ENCODE peak calls at places on chromosomes 6 and 20, in five cellular contexts. N is GM10248, O is activated B cell treated with CpG ODN at 0.5 μM for 24 hours, Q is cardiac muscle cell, J is hepatocyte. R is an unnamed sample.

GRCh38 chr6:112330071-112330876 is 16.9 kb upstream of the RFPL4B start:
- DNase-seq in N (no peak), O (no peak), Q (peak), J (no peak), R (no peak)

GRCh38 chr20:41247523-41248370 is 69.8 kb downstream of the ZHX3 start:
- DNase-seq in N (no peak), O (no peak), Q (no peak), J (no peak), R (no peak)

GRCh38 chr6:51467231-51467952 is 620.0 kb downstream of the PKHD1 start:
- DNase-seq in N (no peak), O (no peak), Q (no peak), J (no peak), R (no peak)

GRCh38 chr6:42441661-42442081 is 10.1 kb downstream of the TRERF1 start:
- DNase-seq in N (no peak), O (no peak), Q (no peak), J (peak), R (no peak)

GRCh38 chr6:116451916-116452315 is 9.3 kb upstream of the CALHM6 start:
- DNase-seq in N (no peak), O (no peak), Q (no peak), J (no peak), R (no peak)

GRCh38 chr6:16762547-16763477 is 1.6 kb upstream of the ATXN1 start:
- DNase-seq in N (peak), O (peak), Q (peak), J (peak), R (no peak)

GRCh38 chr6:116971959-116972358 is 94.9 kb downstream of the RFX6 start:
- DNase-seq in N (peak), O (no peak), Q (peak), J (peak), R (no peak)

GRCh38 chr6:89536230-89536629 is 102.3 kb downstream of the LYRM2 start:
- DNase-seq in N (no peak), O (no peak), Q (no peak), J (no peak), R (no peak)

GRCh38 chr20:11234181-11234969 is 560.6 kb upstream of the JAG1 start:
- DNase-seq in N (peak), O (no peak), Q (no peak), J (no peak), R (no peak)

GRCh38 chr20:61340157-61340556 is 88.1 kb downstream of the CDH4 start:
- DNase-seq in N (no peak), O (no peak), Q (no peak), J (no peak), R (no peak)

GRCh38 chr20:1375515-1375914 is 17.3 kb downstream of the FKBP1A start:
- DNase-seq in N (no peak), O (no peak), Q (peak), J (no peak), R (no peak)

DNA sequence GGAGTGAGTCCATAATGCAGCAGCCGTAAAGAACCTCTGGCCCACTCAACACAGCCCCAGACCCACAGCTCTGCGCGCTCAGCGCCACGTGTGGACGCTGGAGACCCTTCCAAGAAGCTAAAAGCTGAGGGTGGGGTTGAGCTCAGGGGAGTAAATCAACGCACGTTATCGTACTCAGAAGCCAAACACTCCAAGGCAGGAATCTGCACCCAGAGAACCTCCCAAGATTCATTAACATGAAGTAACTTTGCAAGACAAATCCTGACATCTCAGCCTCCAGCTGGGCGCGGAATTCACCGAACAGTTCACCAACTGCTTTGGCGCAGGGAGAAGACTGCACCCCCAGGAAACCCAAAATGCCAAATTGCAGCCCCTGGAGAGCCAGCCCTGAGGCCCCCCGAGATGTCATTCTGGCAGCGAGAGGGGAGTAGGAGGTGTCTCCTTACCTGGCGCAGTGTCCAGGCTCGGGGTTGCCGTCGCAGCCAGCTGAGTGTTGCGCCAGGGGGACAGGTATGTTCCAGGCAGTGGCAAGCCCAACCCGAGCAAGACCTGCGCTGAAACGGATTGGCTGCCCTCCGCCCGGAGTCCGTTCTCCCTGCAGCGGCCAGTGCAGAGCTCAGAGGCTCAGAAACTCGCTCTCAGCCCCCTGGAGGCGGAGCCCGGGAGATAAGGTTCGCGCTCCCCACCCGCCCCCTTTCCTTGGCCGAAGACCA is at the start of gene COL21A1:
- DNase-seq in N (no peak), O (no peak), Q (peak), J (peak), R (peak)
- TF ChIP-seq CTCF in N (no peak), O (no peak), Q (peak), J (peak), R (peak)

GRCh38 chr6:139508023-139508422 is 133.6 kb upstream of the CITED2 start:
- DNase-seq in N (no peak), O (no peak), Q (peak), J (no peak), R (no peak)
- TF ChIP-seq CTCF in N (no peak), O (no peak), Q (no peak), J (no peak), R (no peak)

DNA sequence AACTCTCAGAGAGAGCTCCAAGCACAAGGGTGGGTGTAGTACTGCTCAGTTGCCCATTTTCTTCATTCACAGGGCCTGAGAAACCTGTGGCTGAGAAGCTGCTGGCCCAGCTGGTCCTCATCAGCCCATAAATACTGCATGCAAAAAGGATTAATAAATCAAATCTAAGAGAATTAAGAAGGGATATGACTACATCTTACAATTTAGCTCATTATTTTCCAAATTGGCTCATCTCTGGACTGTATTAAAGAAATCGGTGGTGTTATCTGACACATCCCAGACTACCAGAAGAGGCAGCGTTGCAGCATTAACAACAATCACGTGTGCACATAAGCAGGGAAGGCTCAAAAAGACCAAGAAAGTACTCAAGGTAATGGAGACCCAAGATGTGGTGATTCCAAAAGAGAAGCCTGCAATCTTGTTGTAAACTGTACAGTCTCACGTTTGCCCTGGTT is 90.7 kb downstream of the CD24 start:
- DNase-seq in N (no peak), O (no peak), Q (no peak), J (peak), R (no peak)
- TF ChIP-seq CTCF in N (no peak), O (no peak), Q (no peak), J (peak), R (peak)

DNA sequence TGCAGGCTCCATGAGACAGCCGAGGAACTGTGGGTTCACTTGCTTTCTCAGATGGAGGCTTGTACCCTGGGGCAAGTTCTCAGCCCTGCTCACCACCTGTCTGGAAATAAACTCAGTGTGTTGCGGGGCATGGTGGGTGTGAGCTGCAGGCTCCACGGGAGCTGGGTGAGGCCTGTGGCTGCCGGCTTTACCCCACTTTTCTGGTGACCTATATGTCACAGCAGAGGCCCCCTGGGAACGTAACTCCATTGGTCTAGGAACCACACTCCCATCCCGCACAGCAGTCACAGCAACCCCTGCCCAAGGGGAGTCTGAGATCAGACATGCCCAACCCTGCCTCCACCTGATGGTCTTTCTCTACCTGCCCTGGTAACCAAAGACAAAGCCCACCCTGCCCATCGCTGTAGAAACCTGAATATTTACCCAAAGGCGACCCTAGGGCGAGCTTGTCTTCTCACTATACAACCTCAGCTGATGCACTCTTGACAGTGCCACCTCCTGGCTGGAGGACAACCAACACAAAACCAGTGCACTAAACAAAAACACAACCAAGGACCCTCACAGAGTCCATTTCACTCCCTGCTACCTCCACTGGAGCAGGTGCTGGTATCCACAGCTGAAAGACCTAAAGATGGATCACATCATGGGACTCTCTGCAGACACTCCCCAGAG is 174.3 kb downstream of the PDE10A start:
- DNase-seq in N (no peak), O (no peak), Q (no peak), J (no peak), R (no peak)
- TF ChIP-seq CTCF in N (no peak), O (no peak), Q (no peak), J (no peak), R (no peak)

GRCh38 chr6:138987299-138987642 is 782 bp downstream of the REPS1 start:
- DNase-seq in N (no peak), O (no peak), Q (no peak), J (no peak), R (no peak)

GRCh38 chr6:138989098-138989983 is 1.3 kb upstream of the REPS1 start:
- DNase-seq in N (no peak), O (no peak), Q (no peak), J (no peak), R (no peak)

GRCh38 chr6:138986578-138986977 is 1.5 kb downstream of the REPS1 start:
- DNase-seq in N (no peak), O (no peak), Q (peak), J (no peak), R (no peak)

GRCh38 chr6:138987643-138988468 is at the start of gene REPS1:
- DNase-seq in N (peak), O (peak), Q (peak), J (peak), R (peak)

DNA sequence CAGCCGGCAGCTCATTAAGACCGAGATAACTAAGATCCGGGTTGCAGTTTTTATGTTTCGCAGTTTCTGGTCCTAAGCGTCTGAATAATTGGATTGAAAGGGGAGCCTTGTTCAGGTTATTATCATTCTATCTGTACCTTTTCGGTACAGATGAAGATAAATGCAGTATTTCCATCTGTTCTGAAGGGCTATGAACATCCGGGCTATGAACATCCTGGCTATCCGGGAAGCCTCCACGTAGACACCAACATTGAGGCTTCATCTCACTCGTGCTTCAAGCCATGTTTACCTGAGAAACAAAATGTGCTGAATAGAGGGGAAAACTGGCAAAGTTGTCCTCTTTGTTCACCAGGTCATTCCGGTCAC is 399 bp upstream of the REPS1 start:
- DNase-seq in N (no peak), O (no peak), Q (no peak), J (no peak), R (no peak)
- TF ChIP-seq CTCF in N (no peak), O (peak), Q (no peak), J (no peak), R (no peak)

GRCh38 chr6:29753309-29753644 is 30.0 kb downstream of the HLA-F start:
- DNase-seq in N (no peak), O (no peak), Q (no peak), J (no peak), R (no peak)
- TF ChIP-seq CTCF in N (no peak), O (no peak), Q (no peak), J (no peak), R (no peak)

DNA sequence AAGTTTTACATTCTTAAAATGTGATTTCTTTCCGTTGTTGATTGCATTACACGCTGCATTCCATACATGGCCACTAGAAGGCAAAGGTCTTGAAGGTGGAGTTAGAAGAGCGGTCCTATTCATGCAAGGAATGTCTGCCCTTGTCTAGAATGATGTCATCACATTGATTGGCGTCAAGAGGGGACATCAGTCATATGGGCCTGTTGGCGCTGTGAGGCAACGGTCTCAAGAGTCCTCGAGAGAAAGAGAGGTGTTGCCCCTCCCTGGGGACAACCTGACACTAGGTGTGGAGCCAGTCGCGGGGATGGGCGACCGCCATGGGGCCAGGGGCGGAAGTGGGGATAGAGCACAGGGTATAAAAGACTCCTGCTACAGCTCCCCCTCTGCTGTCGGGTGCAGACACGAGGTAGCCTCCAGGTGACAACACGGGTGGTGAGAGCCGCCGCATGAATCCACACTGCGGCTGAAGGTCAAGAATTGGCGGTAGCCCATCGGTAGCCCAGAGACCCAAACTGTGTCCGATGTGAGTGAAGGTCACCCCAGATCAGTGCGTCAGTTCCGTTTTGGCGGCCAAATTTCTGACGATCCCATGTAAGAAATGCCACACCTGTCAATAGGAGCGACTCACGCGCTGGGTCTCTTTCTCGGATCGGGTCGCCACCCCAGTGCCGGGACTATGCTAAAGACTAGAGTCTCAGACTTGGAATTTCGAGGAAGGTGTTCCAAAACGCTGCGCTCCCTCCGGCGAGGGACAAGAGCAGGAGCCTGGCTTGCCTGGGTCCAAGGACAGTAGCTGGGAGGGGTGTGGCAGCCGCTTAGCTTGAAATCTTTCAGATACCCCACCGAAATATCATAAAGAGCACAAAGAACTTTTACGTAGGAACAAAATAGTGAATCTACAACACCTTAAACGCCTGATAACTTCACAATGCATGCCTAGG is 93.2 kb upstream of the ZNF184 start:
- DNase-seq in N (no peak), O (no peak), Q (no peak), J (peak), R (no peak)
- TF ChIP-seq CTCF in N (peak), O (no peak), Q (no peak), J (peak), R (peak)

GRCh38 chr20:16005612-16006493 is 567.4 kb downstream of the KIF16B start:
- DNase-seq in N (no peak), O (no peak), Q (no peak), J (no peak), R (no peak)

GRCh38 chr20:16007164-16007563 is 566.1 kb downstream of the KIF16B start:
- DNase-seq in N (peak), O (no peak), Q (no peak), J (no peak), R (no peak)

GRCh38 chr20:16011061-16011460 is 562.2 kb downstream of the KIF16B start:
- DNase-seq in N (no peak), O (no peak), Q (no peak), J (no peak), R (no peak)

GRCh38 chr20:16011519-16011918 is 561.7 kb downstream of the KIF16B start:
- DNase-seq in N (no peak), O (no peak), Q (no peak), J (no peak), R (no peak)

DNA sequence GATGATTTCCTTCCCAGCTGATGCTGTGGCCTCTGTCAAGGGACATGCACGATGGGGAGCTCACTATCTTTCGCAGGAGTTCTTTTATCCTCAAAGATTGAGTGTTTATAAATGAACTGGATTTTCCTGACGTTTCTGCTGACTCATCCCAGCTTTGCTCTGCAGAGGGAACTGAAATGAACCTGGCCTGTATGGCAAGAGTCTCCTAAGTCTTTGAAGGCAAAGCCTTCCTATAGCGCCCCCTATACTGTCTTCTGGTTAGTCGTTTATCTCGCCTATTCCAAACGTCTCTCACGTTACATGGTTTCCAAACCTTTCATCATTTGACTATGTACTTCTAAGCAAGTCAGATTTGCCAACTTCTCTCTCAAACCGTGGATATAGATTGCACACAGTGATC is 565.3 kb downstream of the KIF16B start:
- DNase-seq in N (no peak), O (no peak), Q (no peak), J (no peak), R (no peak)
- TF ChIP-seq CTCF in N (no peak), O (no peak), Q (no peak), J (no peak), R (no peak)

DNA sequence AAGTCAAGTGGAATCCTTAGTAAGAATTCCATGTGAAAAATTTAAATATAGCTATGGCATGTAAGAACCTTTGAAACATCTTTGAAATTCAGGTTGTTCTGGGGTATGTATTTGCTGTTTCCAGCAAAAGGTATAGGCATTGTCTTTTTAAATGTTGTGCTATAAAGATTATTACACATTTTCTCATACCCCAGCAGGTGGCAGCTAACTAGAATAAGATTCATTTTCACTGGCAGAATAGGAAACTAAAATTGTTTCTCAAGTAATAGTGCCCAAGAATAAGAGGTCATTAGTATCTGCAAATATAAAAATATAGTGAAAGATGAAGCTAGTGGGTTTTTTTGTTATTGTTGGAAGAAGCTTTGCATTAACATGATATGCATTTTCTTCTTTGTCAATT is 1.8 kb downstream of the GRIK2 start:
- DNase-seq in N (no peak), O (no peak), Q (no peak), J (no peak), R (no peak)
- TF ChIP-seq CTCF in N (no peak), O (no peak), Q (peak), J (peak), R (peak)

DNA sequence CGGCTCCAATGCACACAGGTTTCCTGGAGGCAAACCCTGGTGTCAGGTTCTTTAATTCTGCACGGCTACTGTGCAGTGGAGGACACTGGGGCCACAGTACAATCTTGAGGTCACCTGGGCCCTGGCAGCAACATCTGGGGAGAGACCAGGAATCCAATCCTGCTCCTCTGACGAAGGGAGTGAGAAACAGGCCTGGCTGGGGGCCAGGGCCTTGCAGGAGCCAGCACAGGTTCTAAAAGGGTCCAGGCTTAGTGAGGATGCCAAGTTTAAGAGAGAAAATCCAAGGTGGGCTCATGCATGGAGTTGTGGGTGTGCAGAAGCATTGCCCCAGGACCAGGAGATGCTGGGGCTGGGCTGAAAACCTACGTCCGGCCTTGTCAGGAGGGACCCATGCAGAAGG is 12.6 kb upstream of the THBS2 start:
- DNase-seq in N (no peak), O (no peak), Q (no peak), J (no peak), R (no peak)
- TF ChIP-seq CTCF in N (no peak), O (no peak), Q (no peak), J (no peak), R (no peak)

R was measured in type B pancreatic cell.